ENCODE peak calls at places on chromosomes 4 and X, in eight cellular contexts. One of them, this sample, is unnamed.

GRCh38 chr4:26069218-26069617 is 155.2 kb downstream of the SMIM20 start:
- DNase-seq in psoas muscle: no peak
- DNase-seq in RWPE1: no peak
- DNase-seq in dorsolateral prefrontal cortex: no peak
- DNase-seq in left ventricle myocardium inferior: no peak
- DNase-seq in cardiac muscle cell: peak
- DNase-seq in prostate gland: no peak
- DNase-seq in AG04450: no peak
- DNase-seq in this sample: no peak

GRCh38 chr4:113760852-113761681 is 471 bp downstream of the CAMK2D start:
- DNase-seq in RWPE1: peak
- DNase-seq in left ventricle myocardium inferior: peak
- DNase-seq in cardiac muscle cell: peak
- DNase-seq in psoas muscle: peak
- DNase-seq in prostate gland: peak
- DNase-seq in dorsolateral prefrontal cortex: peak
- DNase-seq in AG04450: no peak
- DNase-seq in this sample: no peak

GRCh38 chr4:157004279-157005161 is 32.9 kb upstream of the PDGFC start:
- DNase-seq in prostate gland: peak
- DNase-seq in cardiac muscle cell: no peak
- DNase-seq in dorsolateral prefrontal cortex: no peak
- DNase-seq in psoas muscle: no peak
- DNase-seq in RWPE1: no peak
- DNase-seq in AG04450: no peak
- DNase-seq in left ventricle myocardium inferior: no peak
- DNase-seq in this sample: no peak

GRCh38 chrX:153824348-153824747 is 6.0 kb downstream of the PDZD4 start:
- DNase-seq in psoas muscle: no peak
- DNase-seq in AG04450: no peak
- DNase-seq in cardiac muscle cell: no peak
- DNase-seq in dorsolateral prefrontal cortex: no peak
- DNase-seq in RWPE1: no peak
- DNase-seq in left ventricle myocardium inferior: no peak
- DNase-seq in prostate gland: no peak
- DNase-seq in this sample: no peak

GRCh38 chr4:145719752-145720624 is 40.0 kb downstream of the C4orf51 start:
- DNase-seq in RWPE1: no peak
- DNase-seq in dorsolateral prefrontal cortex: no peak
- DNase-seq in left ventricle myocardium inferior: no peak
- DNase-seq in cardiac muscle cell: no peak
- DNase-seq in prostate gland: no peak
- DNase-seq in AG04450: no peak
- DNase-seq in psoas muscle: no peak
- DNase-seq in this sample: no peak

GRCh38 chr4:100288811-100289529 is 98.7 kb upstream of the DDIT4L start:
- DNase-seq in cardiac muscle cell: no peak
- DNase-seq in prostate gland: no peak
- DNase-seq in RWPE1: no peak
- DNase-seq in dorsolateral prefrontal cortex: no peak
- DNase-seq in psoas muscle: no peak
- DNase-seq in left ventricle myocardium inferior: no peak
- DNase-seq in AG04450: no peak
- DNase-seq in this sample: no peak

GRCh38 chr4:174789666-174790065 is 39.4 kb downstream of the GLRA3 start:
- DNase-seq in left ventricle myocardium inferior: no peak
- DNase-seq in prostate gland: no peak
- DNase-seq in dorsolateral prefrontal cortex: no peak
- DNase-seq in cardiac muscle cell: no peak
- DNase-seq in psoas muscle: no peak
- DNase-seq in RWPE1: no peak
- DNase-seq in AG04450: no peak
- DNase-seq in this sample: no peak

GRCh38 chr4:16663722-16664121 is 234.7 kb downstream of the LDB2 start:
- DNase-seq in psoas muscle: no peak
- DNase-seq in cardiac muscle cell: no peak
- DNase-seq in dorsolateral prefrontal cortex: no peak
- DNase-seq in RWPE1: no peak
- DNase-seq in prostate gland: no peak
- DNase-seq in AG04450: no peak
- DNase-seq in left ventricle myocardium inferior: no peak
- DNase-seq in this sample: no peak

GRCh38 chr4:156528216-156528615 is 443.4 kb downstream of the PDGFC start:
- DNase-seq in psoas muscle: no peak
- DNase-seq in RWPE1: no peak
- DNase-seq in left ventricle myocardium inferior: no peak
- DNase-seq in prostate gland: no peak
- DNase-seq in AG04450: no peak
- DNase-seq in cardiac muscle cell: no peak
- DNase-seq in dorsolateral prefrontal cortex: no peak
- DNase-seq in this sample: no peak

GRCh38 chr4:71187399-71188196 is 151.2 kb upstream of the SLC4A4 start:
- DNase-seq in RWPE1: no peak
- DNase-seq in dorsolateral prefrontal cortex: peak
- DNase-seq in AG04450: no peak
- DNase-seq in left ventricle myocardium inferior: peak
- DNase-seq in psoas muscle: peak
- DNase-seq in prostate gland: peak
- DNase-seq in cardiac muscle cell: peak
- DNase-seq in this sample: no peak

GRCh38 chr4:158025131-158025530 is 147.7 kb downstream of the GASK1B start:
- DNase-seq in AG04450: no peak
- DNase-seq in dorsolateral prefrontal cortex: no peak
- DNase-seq in psoas muscle: no peak
- DNase-seq in cardiac muscle cell: no peak
- DNase-seq in prostate gland: no peak
- DNase-seq in RWPE1: peak
- DNase-seq in left ventricle myocardium inferior: no peak
- DNase-seq in this sample: peak

GRCh38 chr4:71752383-71753042 is 31.4 kb downstream of the GC start:
- DNase-seq in AG04450: no peak
- DNase-seq in left ventricle myocardium inferior: no peak
- DNase-seq in dorsolateral prefrontal cortex: no peak
- DNase-seq in psoas muscle: no peak
- DNase-seq in prostate gland: no peak
- DNase-seq in cardiac muscle cell: no peak
- DNase-seq in RWPE1: no peak
- DNase-seq in this sample: no peak

GRCh38 chrX:135003876-135004623 is 13.3 kb downstream of the SMIM10 start:
- DNase-seq in cardiac muscle cell: peak
- DNase-seq in RWPE1: peak
- DNase-seq in AG04450: peak
- DNase-seq in dorsolateral prefrontal cortex: peak
- DNase-seq in left ventricle myocardium inferior: peak
- DNase-seq in psoas muscle: peak
- DNase-seq in prostate gland: peak
- DNase-seq in this sample: peak

GRCh38 chr4:151284534-151285245 is 7.7 kb downstream of the PRSS48 start:
- DNase-seq in left ventricle myocardium inferior: no peak
- DNase-seq in AG04450: no peak
- DNase-seq in RWPE1: no peak
- DNase-seq in cardiac muscle cell: no peak
- DNase-seq in prostate gland: no peak
- DNase-seq in psoas muscle: no peak
- DNase-seq in dorsolateral prefrontal cortex: no peak
- DNase-seq in this sample: no peak

GRCh38 chr4:114811564-114812360 is 213.2 kb downstream of the UGT8 start:
- DNase-seq in RWPE1: no peak
- DNase-seq in cardiac muscle cell: no peak
- DNase-seq in left ventricle myocardium inferior: no peak
- DNase-seq in dorsolateral prefrontal cortex: no peak
- DNase-seq in AG04450: no peak
- DNase-seq in prostate gland: no peak
- DNase-seq in psoas muscle: no peak
- DNase-seq in this sample: no peak

GRCh38 chr4:70859066-70859465 is 19.4 kb upstream of the GRSF1 start:
- DNase-seq in psoas muscle: no peak
- DNase-seq in AG04450: no peak
- DNase-seq in cardiac muscle cell: no peak
- DNase-seq in left ventricle myocardium inferior: no peak
- DNase-seq in prostate gland: no peak
- DNase-seq in RWPE1: no peak
- DNase-seq in dorsolateral prefrontal cortex: no peak
- DNase-seq in this sample: no peak

GRCh38 chrX:149275836-149276235 is 229.3 kb downstream of the IDS start:
- DNase-seq in left ventricle myocardium inferior: no peak
- DNase-seq in dorsolateral prefrontal cortex: no peak
- DNase-seq in cardiac muscle cell: no peak
- DNase-seq in psoas muscle: no peak
- DNase-seq in prostate gland: no peak
- DNase-seq in RWPE1: no peak
- DNase-seq in AG04450: no peak
- DNase-seq in this sample: no peak

GRCh38 chrX:130393451-130394074 is 8.1 kb upstream of the GPR119 start:
- DNase-seq in AG04450: no peak
- DNase-seq in left ventricle myocardium inferior: no peak
- DNase-seq in prostate gland: peak
- DNase-seq in cardiac muscle cell: peak
- DNase-seq in RWPE1: peak
- DNase-seq in dorsolateral prefrontal cortex: peak
- DNase-seq in psoas muscle: no peak
- DNase-seq in this sample: no peak

GRCh38 chrX:155768036-155768769 is 112.9 kb upstream of the VAMP7 start:
- DNase-seq in AG04450: no peak
- DNase-seq in dorsolateral prefrontal cortex: no peak
- DNase-seq in left ventricle myocardium inferior: no peak
- DNase-seq in RWPE1: no peak
- DNase-seq in psoas muscle: peak
- DNase-seq in cardiac muscle cell: no peak
- DNase-seq in prostate gland: no peak
- DNase-seq in this sample: no peak

GRCh38 chr4:4402966-4403365 is 16.1 kb downstream of the NSG1 start:
- DNase-seq in dorsolateral prefrontal cortex: no peak
- DNase-seq in psoas muscle: no peak
- DNase-seq in cardiac muscle cell: no peak
- DNase-seq in left ventricle myocardium inferior: no peak
- DNase-seq in prostate gland: no peak
- DNase-seq in AG04450: no peak
- DNase-seq in RWPE1: peak
- DNase-seq in this sample: no peak

GRCh38 chrX:153598541-153599191 is at the start of gene CCNQ:
- DNase-seq in psoas muscle: peak
- DNase-seq in left ventricle myocardium inferior: no peak
- DNase-seq in AG04450: no peak
- DNase-seq in dorsolateral prefrontal cortex: no peak
- DNase-seq in cardiac muscle cell: peak
- DNase-seq in RWPE1: peak
- DNase-seq in prostate gland: no peak
- DNase-seq in this sample: no peak

GRCh38 chrX:19705196-19705769 is 182.1 kb downstream of the SH3KBP1 start:
- DNase-seq in cardiac muscle cell: no peak
- DNase-seq in psoas muscle: no peak
- DNase-seq in left ventricle myocardium inferior: no peak
- DNase-seq in dorsolateral prefrontal cortex: no peak
- DNase-seq in AG04450: no peak
- DNase-seq in prostate gland: no peak
- DNase-seq in RWPE1: no peak
- DNase-seq in this sample: no peak

GRCh38 chr4:89056292-89056952 is 563 bp downstream of the FAM13A start:
- DNase-seq in RWPE1: no peak
- DNase-seq in AG04450: no peak
- DNase-seq in left ventricle myocardium inferior: no peak
- DNase-seq in cardiac muscle cell: no peak
- DNase-seq in prostate gland: no peak
- DNase-seq in psoas muscle: no peak
- DNase-seq in dorsolateral prefrontal cortex: no peak
- DNase-seq in this sample: no peak

GRCh38 chrX:18871970-18872369 is 111.9 kb downstream of the PHKA2 start:
- DNase-seq in left ventricle myocardium inferior: no peak
- DNase-seq in AG04450: no peak
- DNase-seq in RWPE1: no peak
- DNase-seq in cardiac muscle cell: no peak
- DNase-seq in prostate gland: no peak
- DNase-seq in dorsolateral prefrontal cortex: no peak
- DNase-seq in psoas muscle: no peak
- DNase-seq in this sample: no peak

GRCh38 chr4:133152801-133153526 is 3.9 kb downstream of the PCDH10 start:
- DNase-seq in left ventricle myocardium inferior: no peak
- DNase-seq in RWPE1: no peak
- DNase-seq in prostate gland: no peak
- DNase-seq in AG04450: no peak
- DNase-seq in dorsolateral prefrontal cortex: no peak
- DNase-seq in psoas muscle: no peak
- DNase-seq in cardiac muscle cell: peak
- DNase-seq in this sample: no peak

GRCh38 chr4:89160806-89161205 is 49.5 kb downstream of the TIGD2 start:
- DNase-seq in RWPE1: no peak
- DNase-seq in AG04450: no peak
- DNase-seq in left ventricle myocardium inferior: no peak
- DNase-seq in prostate gland: no peak
- DNase-seq in psoas muscle: no peak
- DNase-seq in cardiac muscle cell: no peak
- DNase-seq in dorsolateral prefrontal cortex: no peak
- DNase-seq in this sample: no peak

GRCh38 chrX:54063361-54063760 is 19.1 kb upstream of the PHF8 start:
- DNase-seq in dorsolateral prefrontal cortex: no peak
- DNase-seq in psoas muscle: no peak
- DNase-seq in prostate gland: no peak
- DNase-seq in AG04450: no peak
- DNase-seq in RWPE1: no peak
- DNase-seq in cardiac muscle cell: no peak
- DNase-seq in left ventricle myocardium inferior: no peak
- DNase-seq in this sample: no peak

GRCh38 chrX:66076801-66077200 is 36.9 kb upstream of the VSIG4 start:
- DNase-seq in dorsolateral prefrontal cortex: no peak
- DNase-seq in RWPE1: no peak
- DNase-seq in prostate gland: no peak
- DNase-seq in AG04450: no peak
- DNase-seq in cardiac muscle cell: no peak
- DNase-seq in left ventricle myocardium inferior: no peak
- DNase-seq in psoas muscle: no peak
- DNase-seq in this sample: no peak
- H3K27ac ChIP-seq in dorsolateral prefrontal cortex: no peak
- H3K27ac ChIP-seq in RWPE1: no peak
- H3K27ac ChIP-seq in prostate gland: no peak
- H3K27ac ChIP-seq in AG04450: no peak
- H3K27ac ChIP-seq in cardiac muscle cell: no peak
- H3K27ac ChIP-seq in left ventricle myocardium inferior: no peak
- H3K27ac ChIP-seq in psoas muscle: no peak
- H3K27ac ChIP-seq in this sample: no peak

GRCh38 chrX:12240491-12240890 is 102.2 kb downstream of the FRMPD4 start:
- DNase-seq in left ventricle myocardium inferior: no peak
- DNase-seq in RWPE1: no peak
- DNase-seq in psoas muscle: no peak
- DNase-seq in dorsolateral prefrontal cortex: no peak
- DNase-seq in prostate gland: no peak
- DNase-seq in AG04450: no peak
- DNase-seq in cardiac muscle cell: no peak
- DNase-seq in this sample: no peak
- H3K27ac ChIP-seq in left ventricle myocardium inferior: no peak
- H3K27ac ChIP-seq in RWPE1: no peak
- H3K27ac ChIP-seq in psoas muscle: no peak
- H3K27ac ChIP-seq in dorsolateral prefrontal cortex: no peak
- H3K27ac ChIP-seq in prostate gland: no peak
- H3K27ac ChIP-seq in AG04450: no peak
- H3K27ac ChIP-seq in cardiac muscle cell: no peak
- H3K27ac ChIP-seq in this sample: no peak

GRCh38 chr4:9691221-9692065 is 90.0 kb upstream of the DRD5 start:
- DNase-seq in prostate gland: peak
- DNase-seq in psoas muscle: peak
- DNase-seq in dorsolateral prefrontal cortex: peak
- DNase-seq in RWPE1: peak
- DNase-seq in left ventricle myocardium inferior: peak
- DNase-seq in AG04450: no peak
- DNase-seq in cardiac muscle cell: peak
- DNase-seq in this sample: peak
- H3K27ac ChIP-seq in prostate gland: peak
- H3K27ac ChIP-seq in psoas muscle: peak
- H3K27ac ChIP-seq in dorsolateral prefrontal cortex: peak
- H3K27ac ChIP-seq in RWPE1: peak
- H3K27ac ChIP-seq in left ventricle myocardium inferior: peak
- H3K27ac ChIP-seq in AG04450: no peak
- H3K27ac ChIP-seq in cardiac muscle cell: peak
- H3K27ac ChIP-seq in this sample: no peak

GRCh38 chrX:63744850-63745249 is 40.2 kb downstream of the ARHGEF9 start:
- DNase-seq in dorsolateral prefrontal cortex: peak
- DNase-seq in prostate gland: no peak
- DNase-seq in RWPE1: no peak
- DNase-seq in psoas muscle: no peak
- DNase-seq in left ventricle myocardium inferior: no peak
- DNase-seq in AG04450: no peak
- DNase-seq in cardiac muscle cell: no peak
- DNase-seq in this sample: no peak
- H3K27ac ChIP-seq in dorsolateral prefrontal cortex: no peak
- H3K27ac ChIP-seq in prostate gland: no peak
- H3K27ac ChIP-seq in RWPE1: no peak
- H3K27ac ChIP-seq in psoas muscle: no peak
- H3K27ac ChIP-seq in left ventricle myocardium inferior: no peak
- H3K27ac ChIP-seq in AG04450: no peak
- H3K27ac ChIP-seq in cardiac muscle cell: no peak
- H3K27ac ChIP-seq in this sample: no peak

This sample was measured in epithelial cell of prostate.